ENCODE peak calls at places on chromosomes 11 and 22, in nine cellular contexts. D, F, R, Y, C, Q, O, J and X are unnamed samples.
A peak's percentile ranks its signal among the peaks of the same experiment; 100 is the strongest.

GRCh38 chr11:121426476-121427454 is 25.3 kb upstream of the SORL1 start:
- DNase-seq in D (peak; percentile 57), F (peak; percentile 16), R (no peak), Y (peak; percentile 71), C (peak; percentile 43), Q (peak; percentile 44), O (no peak), J (peak; percentile 60), X (peak; percentile 74)

GRCh38 chr11:109864834-109865557 is 228.2 kb upstream of the ZC3H12C start:
- DNase-seq in D (no peak), F (no peak), R (no peak), Y (no peak), C (no peak), Q (no peak), O (peak; percentile 71), J (no peak), X (peak; percentile 39)

GRCh38 chr22:36540867-36541642 is 12.1 kb upstream of the EIF3D start:
- DNase-seq in D (no peak), F (no peak), R (no peak), Y (no peak), C (no peak), Q (no peak), O (no peak), J (no peak), X (no peak)

GRCh38 chr11:73372371-73372993 is 3.7 kb upstream of the RELT start:
- DNase-seq in D (no peak), F (peak; percentile 15), R (no peak), Y (no peak), C (no peak), Q (no peak), O (peak; percentile 27), J (peak; percentile 38), X (no peak)

GRCh38 chr11:101706541-101706940 is 122.7 kb upstream of the TRPC6 start:
- DNase-seq in D (no peak), F (no peak), R (no peak), Y (no peak), C (no peak), Q (no peak), O (no peak), J (no peak), X (no peak)

GRCh38 chr22:46367707-46368191 is 32.2 kb downstream of the TRMU start:
- DNase-seq in D (peak; percentile 50), F (peak; percentile 89), R (no peak), Y (peak; percentile 82), C (peak; percentile 69), Q (peak; percentile 64), O (peak; percentile 62), J (peak; percentile 90), X (peak; percentile 93)

GRCh38 chr11:118657238-118657637 is 22.2 kb downstream of the TREH start:
- DNase-seq in D (no peak), F (no peak), R (no peak), Y (no peak), C (no peak), Q (peak; percentile 32), O (no peak), J (no peak), X (no peak)

GRCh38 chr11:58243954-58244353 is 15.2 kb upstream of the OR10Q1 start:
- DNase-seq in D (no peak), F (no peak), R (no peak), Y (no peak), C (no peak), Q (no peak), O (no peak), J (no peak), X (no peak)

GRCh38 chr22:16949561-16949960 is 58.5 kb downstream of the GAB4 start:
- DNase-seq in D (no peak), F (no peak), R (peak; percentile 21), Y (no peak), C (no peak), Q (no peak), O (no peak), J (no peak), X (peak; percentile 6)

GRCh38 chr11:19441752-19442553 is 201.2 kb upstream of the E2F8 start:
- DNase-seq in D (peak; percentile 27), F (peak; percentile 84), R (no peak), Y (no peak), C (peak; percentile 51), Q (peak; percentile 91), O (peak; percentile 96), J (no peak), X (peak; percentile 78)

GRCh38 chr11:13166036-13166435 is 111.6 kb upstream of the BMAL1 start:
- DNase-seq in D (no peak), F (no peak), R (no peak), Y (no peak), C (no peak), Q (no peak), O (peak; percentile 10), J (no peak), X (no peak)

GRCh38 chr11:38824573-38824972 is 2226.5 kb upstream of the RAG2 start:
- DNase-seq in D (no peak), F (no peak), R (no peak), Y (no peak), C (no peak), Q (peak; percentile 3), O (peak; percentile 20), J (no peak), X (no peak)
- TF ChIP-seq CTCF in D (no peak), F (no peak), R (no peak), Y (peak; percentile 32), C (no peak), Q (peak; percentile 30), O (peak; percentile 47), J (peak; percentile 31), X (no peak)

GRCh38 chr11:38416141-38416540 is 1818.1 kb upstream of the RAG2 start:
- DNase-seq in D (no peak), F (no peak), R (no peak), Y (no peak), C (no peak), Q (no peak), O (peak; percentile 30), J (no peak), X (no peak)

GRCh38 chr11:38411149-38411548 is 1813.1 kb upstream of the RAG2 start:
- DNase-seq in D (no peak), F (no peak), R (no peak), Y (no peak), C (no peak), Q (peak; percentile 18), O (no peak), J (no peak), X (no peak)
- TF ChIP-seq CTCF in D (no peak), F (no peak), R (no peak), Y (no peak), C (no peak), Q (peak; percentile 26), O (peak; percentile 26), J (no peak), X (no peak)

GRCh38 chr11:133171374-133171773 is 360.9 kb downstream of the OPCML start:
- DNase-seq in D (no peak), F (no peak), R (no peak), Y (no peak), C (no peak), Q (no peak), O (no peak), J (no peak), X (no peak)

GRCh38 chr11:133172349-133172748 is 360.0 kb downstream of the OPCML start:
- DNase-seq in D (no peak), F (no peak), R (no peak), Y (no peak), C (no peak), Q (no peak), O (no peak), J (no peak), X (no peak)

GRCh38 chr11:133174013-133174412 is 358.3 kb downstream of the OPCML start:
- DNase-seq in D (no peak), F (no peak), R (no peak), Y (no peak), C (no peak), Q (no peak), O (no peak), J (no peak), X (no peak)

GRCh38 chr11:133176748-133177147 is 355.6 kb downstream of the OPCML start:
- DNase-seq in D (no peak), F (no peak), R (no peak), Y (no peak), C (no peak), Q (no peak), O (no peak), J (no peak), X (no peak)

DNA sequence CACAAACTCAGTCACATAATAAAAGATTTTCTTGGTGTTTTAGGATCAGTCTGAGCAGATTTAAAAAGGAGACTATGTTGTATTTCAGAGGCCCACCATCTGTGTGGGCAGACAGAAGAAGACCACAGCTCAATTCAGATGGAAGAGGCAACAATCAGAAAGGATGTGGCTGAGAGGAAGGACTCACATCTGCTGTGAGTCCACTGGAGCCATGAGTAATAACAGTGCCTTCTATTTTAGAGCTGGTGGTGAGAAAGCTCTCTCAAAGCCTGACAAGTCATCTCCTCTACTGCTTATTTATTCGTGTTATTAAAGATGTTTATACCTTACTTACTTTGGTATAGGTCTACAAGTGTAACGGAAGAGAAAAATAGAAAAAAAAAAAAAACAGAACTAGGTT is 357.2 kb downstream of the OPCML start:
- DNase-seq in D (no peak), F (no peak), R (no peak), Y (no peak), C (no peak), Q (no peak), O (no peak), J (no peak), X (no peak)
- TF ChIP-seq CTCF in D (no peak), F (no peak), R (no peak), Y (no peak), C (no peak), Q (no peak), O (no peak), J (no peak), X (no peak)

GRCh38 chr22:29603358-29604191 is at the start of gene NF2:
- DNase-seq in D (peak; percentile 98), F (peak; percentile 98), R (peak; percentile 98), Y (peak; percentile 99), C (peak; percentile 99), Q (peak; percentile 98), O (peak; percentile 99), J (peak; percentile 96), X (peak; percentile 99)
- TF ChIP-seq CTCF in D (no peak), F (no peak), R (no peak), Y (no peak), C (peak; percentile 4), Q (no peak), O (no peak), J (no peak), X (peak; percentile 22)

GRCh38 chr11:11620966-11621880 is 582 bp downstream of the GALNT18 start:
- DNase-seq in D (peak; percentile 58), F (peak; percentile 35), R (no peak), Y (peak; percentile 61), C (peak; percentile 37), Q (no peak), O (peak; percentile 13), J (no peak), X (peak; percentile 60)
- TF ChIP-seq CTCF in D (peak; percentile 36), F (no peak), R (no peak), Y (no peak), C (no peak), Q (no peak), O (no peak), J (no peak), X (no peak)